ENCODE peak calls at places on chromosomes 16 and 17, in four cellular contexts. B, E, U and R are unnamed samples.
A peak's percentile ranks its signal among the peaks of the same experiment; 100 is the strongest.

GRCh38 chr16:1534021-1535020 is 855 bp downstream of the TMEM204 start:
- DNase-seq in E (no peak), B (no peak), U (no peak), R (no peak)

GRCh38 chr17:59762022-59762825 is 54.8 kb downstream of the VMP1 start:
- DNase-seq in U (peak; percentile 24), E (no peak), B (no peak), R (no peak)

GRCh38 chr17:8843344-8843743 is 24.1 kb downstream of the PIK3R6 start:
- DNase-seq in E (no peak), B (no peak), U (no peak), R (no peak)

GRCh38 chr16:684961-685696 is 995 bp upstream of the JMJD8 start:
- DNase-seq in B (no peak), E (no peak), U (peak; percentile 57), R (peak; percentile 46)

GRCh38 chr17:50483266-50483665 is 4.6 kb downstream of the RSAD1 start:
- DNase-seq in U (no peak), E (no peak), B (no peak), R (no peak)

GRCh38 chr17:65537845-65538678 is 23.4 kb downstream of the AXIN2 start:
- DNase-seq in B (no peak), U (no peak), E (no peak), R (no peak)

GRCh38 chr17:726331-726919 is 6.0 kb upstream of the TLCD3A start:
- DNase-seq in E (no peak), U (no peak), B (no peak), R (peak; percentile 37)

GRCh38 chr16:102060-102855 is 24.2 kb downstream of the MPG start:
- DNase-seq in B (no peak), U (no peak), E (no peak), R (no peak)

GRCh38 chr17:66549312-66549705 is 246.9 kb downstream of the PRKCA start:
- DNase-seq in E (no peak), U (no peak), B (no peak), R (no peak)

GRCh38 chr17:43966276-43966675 is 12.5 kb upstream of the PYY start:
- DNase-seq in B (no peak), E (no peak), U (no peak), R (no peak)

GRCh38 chr17:32007463-32008298 is 498 bp downstream of the LRRC37B start:
- DNase-seq in U (peak; percentile 79), E (peak; percentile 31), B (peak; percentile 22), R (peak; percentile 49)